ENCODE peak calls at places on chromosomes 7 and 10, in eight cellular contexts. One of them, this sample, is unnamed.

GRCh38 chr7:158488225-158488889 is 99.3 kb downstream of the PTPRN2 start:
- DNase-seq in small intestine: no peak
- DNase-seq in mammary epithelial cell: no peak
- DNase-seq in AG10803: no peak
- DNase-seq in mesenchymal stem cell: no peak
- DNase-seq in astrocyte of the spinal cord: no peak
- DNase-seq in CD8-positive, alpha-beta memory T cell: no peak
- DNase-seq in cardiac muscle cell: no peak
- DNase-seq in this sample: no peak

GRCh38 chr7:20236790-20237189 is 19.6 kb upstream of the MACC1 start:
- DNase-seq in mammary epithelial cell: peak; percentile 78
- DNase-seq in CD8-positive, alpha-beta memory T cell: no peak
- DNase-seq in astrocyte of the spinal cord: peak; percentile 22
- DNase-seq in cardiac muscle cell: no peak
- DNase-seq in AG10803: peak; percentile 77
- DNase-seq in small intestine: no peak
- DNase-seq in mesenchymal stem cell: no peak
- DNase-seq in this sample: no peak

GRCh38 chr7:130352335-130353074 is 7.9 kb downstream of the CPA5 start:
- DNase-seq in astrocyte of the spinal cord: peak; percentile 74
- DNase-seq in mammary epithelial cell: peak; percentile 57
- DNase-seq in small intestine: no peak
- DNase-seq in cardiac muscle cell: no peak
- DNase-seq in AG10803: peak; percentile 72
- DNase-seq in mesenchymal stem cell: peak; percentile 86
- DNase-seq in CD8-positive, alpha-beta memory T cell: no peak
- DNase-seq in this sample: peak; percentile 88

GRCh38 chr7:143285806-143286521 is 1.2 kb downstream of the TMEM139 start:
- DNase-seq in mammary epithelial cell: no peak
- DNase-seq in small intestine: no peak
- DNase-seq in astrocyte of the spinal cord: no peak
- DNase-seq in cardiac muscle cell: no peak
- DNase-seq in mesenchymal stem cell: no peak
- DNase-seq in AG10803: no peak
- DNase-seq in CD8-positive, alpha-beta memory T cell: no peak
- DNase-seq in this sample: no peak

GRCh38 chr10:86252573-86252972 is 114.0 kb downstream of the GRID1 start:
- DNase-seq in small intestine: no peak
- DNase-seq in CD8-positive, alpha-beta memory T cell: no peak
- DNase-seq in AG10803: no peak
- DNase-seq in cardiac muscle cell: no peak
- DNase-seq in astrocyte of the spinal cord: no peak
- DNase-seq in mammary epithelial cell: no peak
- DNase-seq in mesenchymal stem cell: no peak
- DNase-seq in this sample: no peak

GRCh38 chr7:42337225-42337905 is 100.4 kb upstream of the GLI3 start:
- DNase-seq in astrocyte of the spinal cord: no peak
- DNase-seq in mesenchymal stem cell: no peak
- DNase-seq in CD8-positive, alpha-beta memory T cell: no peak
- DNase-seq in mammary epithelial cell: no peak
- DNase-seq in small intestine: no peak
- DNase-seq in AG10803: no peak
- DNase-seq in cardiac muscle cell: no peak
- DNase-seq in this sample: no peak

GRCh38 chr7:98998821-98999725 is 120.7 kb downstream of the TRRAP start:
- DNase-seq in cardiac muscle cell: no peak
- DNase-seq in small intestine: peak; percentile 84
- DNase-seq in AG10803: peak; percentile 36
- DNase-seq in CD8-positive, alpha-beta memory T cell: no peak
- DNase-seq in mammary epithelial cell: no peak
- DNase-seq in astrocyte of the spinal cord: no peak
- DNase-seq in mesenchymal stem cell: no peak
- DNase-seq in this sample: no peak

GRCh38 chr10:26475448-26475847 is 37.3 kb downstream of the APBB1IP start:
- DNase-seq in small intestine: no peak
- DNase-seq in mesenchymal stem cell: no peak
- DNase-seq in CD8-positive, alpha-beta memory T cell: no peak
- DNase-seq in AG10803: no peak
- DNase-seq in mammary epithelial cell: no peak
- DNase-seq in astrocyte of the spinal cord: no peak
- DNase-seq in cardiac muscle cell: no peak
- DNase-seq in this sample: no peak

GRCh38 chr7:132571970-132572369 is 4.3 kb downstream of the PLXNA4 start:
- DNase-seq in mesenchymal stem cell: no peak
- DNase-seq in CD8-positive, alpha-beta memory T cell: no peak
- DNase-seq in mammary epithelial cell: no peak
- DNase-seq in astrocyte of the spinal cord: no peak
- DNase-seq in small intestine: no peak
- DNase-seq in AG10803: no peak
- DNase-seq in cardiac muscle cell: no peak
- DNase-seq in this sample: no peak

GRCh38 chr10:30631188-30631587 is 1.6 kb upstream of the LYZL2 start:
- DNase-seq in mammary epithelial cell: no peak
- DNase-seq in astrocyte of the spinal cord: no peak
- DNase-seq in AG10803: no peak
- DNase-seq in small intestine: no peak
- DNase-seq in CD8-positive, alpha-beta memory T cell: no peak
- DNase-seq in mesenchymal stem cell: no peak
- DNase-seq in cardiac muscle cell: no peak
- DNase-seq in this sample: no peak

GRCh38 chr7:33921216-33921938 is 16.0 kb downstream of the BMPER start:
- DNase-seq in AG10803: peak; percentile 84
- DNase-seq in astrocyte of the spinal cord: peak; percentile 15
- DNase-seq in mammary epithelial cell: no peak
- DNase-seq in cardiac muscle cell: no peak
- DNase-seq in mesenchymal stem cell: peak; percentile 48
- DNase-seq in CD8-positive, alpha-beta memory T cell: no peak
- DNase-seq in small intestine: no peak
- DNase-seq in this sample: peak; percentile 97
- H3K4me3 ChIP-seq in AG10803: no peak overlapping the region
- H3K4me3 ChIP-seq in astrocyte of the spinal cord: no peak overlapping the region
- H3K4me3 ChIP-seq in mammary epithelial cell: no peak overlapping the region
- H3K4me3 ChIP-seq in cardiac muscle cell: no peak overlapping the region
- H3K4me3 ChIP-seq in mesenchymal stem cell: peak overlapping the region; percentile 11
- H3K4me3 ChIP-seq in CD8-positive, alpha-beta memory T cell: no peak overlapping the region
- H3K4me3 ChIP-seq in small intestine: no peak overlapping the region
- H3K4me3 ChIP-seq in this sample: no peak overlapping the region

GRCh38 chr7:128934361-128935352 is 3.1 kb upstream of the IRF5 start:
- DNase-seq in astrocyte of the spinal cord: no peak
- DNase-seq in AG10803: no peak
- DNase-seq in small intestine: no peak
- DNase-seq in CD8-positive, alpha-beta memory T cell: no peak
- DNase-seq in mammary epithelial cell: no peak
- DNase-seq in cardiac muscle cell: no peak
- DNase-seq in mesenchymal stem cell: no peak
- DNase-seq in this sample: no peak
- H3K4me3 ChIP-seq in astrocyte of the spinal cord: no peak overlapping the region
- H3K4me3 ChIP-seq in AG10803: no peak overlapping the region
- H3K4me3 ChIP-seq in small intestine: no peak overlapping the region
- H3K4me3 ChIP-seq in CD8-positive, alpha-beta memory T cell: no peak overlapping the region
- H3K4me3 ChIP-seq in mammary epithelial cell: no peak overlapping the region
- H3K4me3 ChIP-seq in cardiac muscle cell: no peak overlapping the region
- H3K4me3 ChIP-seq in mesenchymal stem cell: no peak overlapping the region
- H3K4me3 ChIP-seq in this sample: no peak overlapping the region

GRCh38 chr7:95772771-95773581 is 622 bp downstream of the DYNC1I1 start:
- DNase-seq in AG10803: peak; percentile 4
- DNase-seq in mesenchymal stem cell: peak; percentile 34
- DNase-seq in mammary epithelial cell: peak; percentile 2
- DNase-seq in astrocyte of the spinal cord: peak; percentile 17
- DNase-seq in small intestine: no peak
- DNase-seq in cardiac muscle cell: peak; percentile 32
- DNase-seq in CD8-positive, alpha-beta memory T cell: no peak
- DNase-seq in this sample: peak; percentile 10
- H3K4me3 ChIP-seq in AG10803: peak overlapping the region; percentile 51
- H3K4me3 ChIP-seq in mesenchymal stem cell: peak overlapping the region; percentile 80
- H3K4me3 ChIP-seq in mammary epithelial cell: peak overlapping the region; percentile 47
- H3K4me3 ChIP-seq in astrocyte of the spinal cord: peak overlapping the region; percentile 54
- H3K4me3 ChIP-seq in small intestine: peak overlapping the region; percentile 20
- H3K4me3 ChIP-seq in cardiac muscle cell: peak overlapping the region; percentile 87
- H3K4me3 ChIP-seq in CD8-positive, alpha-beta memory T cell: no peak overlapping the region
- H3K4me3 ChIP-seq in this sample: peak overlapping the region; percentile 53

GRCh38 chr7:100897111-100897608 is 1.5 kb upstream of the ACHE start:
- DNase-seq in AG10803: no peak
- DNase-seq in mammary epithelial cell: no peak
- DNase-seq in astrocyte of the spinal cord: no peak
- DNase-seq in CD8-positive, alpha-beta memory T cell: no peak
- DNase-seq in mesenchymal stem cell: no peak
- DNase-seq in cardiac muscle cell: peak; percentile 56
- DNase-seq in small intestine: peak; percentile 64
- DNase-seq in this sample: no peak
- H3K4me3 ChIP-seq in AG10803: no peak overlapping the region
- H3K4me3 ChIP-seq in mammary epithelial cell: no peak overlapping the region
- H3K4me3 ChIP-seq in astrocyte of the spinal cord: no peak overlapping the region
- H3K4me3 ChIP-seq in CD8-positive, alpha-beta memory T cell: no peak overlapping the region
- H3K4me3 ChIP-seq in mesenchymal stem cell: no peak overlapping the region
- H3K4me3 ChIP-seq in cardiac muscle cell: peak overlapping the region; percentile 15
- H3K4me3 ChIP-seq in small intestine: peak overlapping the region; percentile 5
- H3K4me3 ChIP-seq in this sample: no peak overlapping the region

GRCh38 chr10:96721207-96721572 is 876 bp upstream of the PIK3AP1 start:
- DNase-seq in mammary epithelial cell: no peak
- DNase-seq in astrocyte of the spinal cord: no peak
- DNase-seq in CD8-positive, alpha-beta memory T cell: no peak
- DNase-seq in mesenchymal stem cell: no peak
- DNase-seq in AG10803: no peak
- DNase-seq in small intestine: no peak
- DNase-seq in cardiac muscle cell: no peak
- DNase-seq in this sample: no peak
- H3K4me3 ChIP-seq in mammary epithelial cell: no peak overlapping the region
- H3K4me3 ChIP-seq in astrocyte of the spinal cord: no peak overlapping the region
- H3K4me3 ChIP-seq in CD8-positive, alpha-beta memory T cell: peak overlapping the region; percentile 74
- H3K4me3 ChIP-seq in mesenchymal stem cell: no peak overlapping the region
- H3K4me3 ChIP-seq in AG10803: no peak overlapping the region
- H3K4me3 ChIP-seq in small intestine: no peak overlapping the region
- H3K4me3 ChIP-seq in cardiac muscle cell: no peak overlapping the region
- H3K4me3 ChIP-seq in this sample: no peak overlapping the region

DNA sequence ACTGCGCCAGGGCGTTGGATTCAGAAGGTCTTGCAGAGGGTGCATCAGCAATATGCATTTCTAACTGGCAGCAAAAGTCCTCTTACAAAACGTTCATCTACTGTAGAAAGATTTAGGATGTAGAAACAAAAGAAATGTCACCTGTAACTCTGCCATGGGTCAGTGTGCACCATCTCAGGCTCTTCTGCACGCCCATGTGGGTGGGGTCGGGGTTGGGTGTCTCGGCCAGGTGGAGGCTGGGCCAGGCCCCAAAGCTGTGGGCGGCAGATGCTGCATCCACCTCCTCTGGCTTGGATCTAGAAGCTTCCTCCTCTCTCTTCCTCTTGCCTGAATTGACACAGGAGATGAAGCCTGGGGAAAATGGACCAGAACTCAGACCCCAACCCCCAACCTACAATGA is 111.3 kb upstream of the PPP2R2D start:
- DNase-seq in mesenchymal stem cell: no peak
- DNase-seq in small intestine: no peak
- DNase-seq in astrocyte of the spinal cord: no peak
- DNase-seq in mammary epithelial cell: no peak
- DNase-seq in CD8-positive, alpha-beta memory T cell: no peak
- DNase-seq in AG10803: no peak
- DNase-seq in cardiac muscle cell: no peak
- DNase-seq in this sample: no peak
- H3K4me3 ChIP-seq in mesenchymal stem cell: no peak overlapping the region
- H3K4me3 ChIP-seq in small intestine: no peak overlapping the region
- H3K4me3 ChIP-seq in astrocyte of the spinal cord: no peak overlapping the region
- H3K4me3 ChIP-seq in mammary epithelial cell: no peak overlapping the region
- H3K4me3 ChIP-seq in CD8-positive, alpha-beta memory T cell: no peak overlapping the region
- H3K4me3 ChIP-seq in AG10803: no peak overlapping the region
- H3K4me3 ChIP-seq in cardiac muscle cell: no peak overlapping the region
- H3K4me3 ChIP-seq in this sample: no peak overlapping the region

GRCh38 chr7:2528481-2529095 is 9.0 kb downstream of the LFNG start:
- DNase-seq in mammary epithelial cell: no peak
- DNase-seq in mesenchymal stem cell: no peak
- DNase-seq in astrocyte of the spinal cord: no peak
- DNase-seq in CD8-positive, alpha-beta memory T cell: no peak
- DNase-seq in AG10803: no peak
- DNase-seq in small intestine: no peak
- DNase-seq in cardiac muscle cell: no peak
- DNase-seq in this sample: no peak

GRCh38 chr7:2527505-2528464 is 8.2 kb downstream of the LFNG start:
- DNase-seq in cardiac muscle cell: no peak
- DNase-seq in astrocyte of the spinal cord: peak; percentile 76
- DNase-seq in small intestine: peak; percentile 71
- DNase-seq in AG10803: peak; percentile 60
- DNase-seq in mesenchymal stem cell: peak; percentile 75
- DNase-seq in mammary epithelial cell: peak; percentile 52
- DNase-seq in CD8-positive, alpha-beta memory T cell: no peak
- DNase-seq in this sample: peak; percentile 70

GRCh38 chr7:2529161-2530075 is 9.8 kb downstream of the LFNG start:
- DNase-seq in cardiac muscle cell: no peak
- DNase-seq in astrocyte of the spinal cord: peak; percentile 60
- DNase-seq in mammary epithelial cell: no peak
- DNase-seq in CD8-positive, alpha-beta memory T cell: peak; percentile 59
- DNase-seq in mesenchymal stem cell: peak; percentile 63
- DNase-seq in AG10803: peak; percentile 61
- DNase-seq in small intestine: peak; percentile 48
- DNase-seq in this sample: peak; percentile 60

GRCh38 chr7:2526659-2527504 is 7.3 kb downstream of the LFNG start:
- DNase-seq in cardiac muscle cell: no peak
- DNase-seq in AG10803: no peak
- DNase-seq in small intestine: no peak
- DNase-seq in mesenchymal stem cell: no peak
- DNase-seq in mammary epithelial cell: no peak
- DNase-seq in CD8-positive, alpha-beta memory T cell: no peak
- DNase-seq in astrocyte of the spinal cord: no peak
- DNase-seq in this sample: no peak

DNA sequence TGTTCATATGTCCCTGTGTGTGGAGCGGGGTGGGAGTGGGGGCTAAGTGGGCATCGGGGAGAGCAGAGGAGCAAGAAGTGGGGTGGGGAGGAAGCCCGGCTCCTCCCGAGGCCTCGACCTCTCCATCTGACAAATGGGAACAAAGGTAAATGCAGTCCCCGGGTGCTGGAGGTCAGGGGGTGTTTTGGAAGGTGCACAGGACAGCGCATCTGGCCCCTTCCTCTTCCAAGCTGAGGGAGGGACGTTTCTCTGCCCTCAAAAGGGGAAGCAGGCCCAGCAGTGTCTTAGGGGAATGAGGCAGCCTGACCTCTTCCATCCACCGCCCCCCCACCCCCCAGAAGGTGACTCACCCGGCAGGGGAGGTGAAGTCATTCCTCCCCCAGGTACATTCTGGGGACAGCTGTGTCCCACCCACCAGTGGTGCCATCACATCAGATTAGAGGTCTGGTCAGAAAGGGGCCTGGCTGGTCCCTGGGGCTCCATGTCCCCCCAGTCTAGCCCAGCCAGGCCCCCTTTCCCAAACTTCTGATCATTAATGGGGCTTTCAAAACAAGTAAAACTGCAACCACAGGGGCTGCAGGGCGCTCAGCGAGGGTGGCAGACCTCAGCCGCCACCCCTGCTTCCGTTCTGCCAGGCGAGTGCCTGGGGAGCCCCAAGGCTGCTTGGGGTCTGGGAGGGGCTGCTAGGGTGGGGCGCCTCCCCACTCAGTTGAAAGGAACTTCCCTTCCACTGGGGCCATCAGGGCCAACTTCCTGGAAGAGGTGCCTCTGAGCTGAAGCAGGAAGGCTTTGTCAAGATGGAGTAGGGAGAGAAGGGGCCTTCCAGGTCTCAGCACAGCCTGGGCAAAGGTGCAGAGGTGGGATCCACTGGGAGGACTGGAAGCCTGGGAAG is 10.7 kb downstream of the LFNG start:
- DNase-seq in AG10803: no peak
- DNase-seq in cardiac muscle cell: no peak
- DNase-seq in astrocyte of the spinal cord: no peak
- DNase-seq in small intestine: peak; percentile 57
- DNase-seq in CD8-positive, alpha-beta memory T cell: peak; percentile 87
- DNase-seq in mammary epithelial cell: no peak
- DNase-seq in mesenchymal stem cell: no peak
- DNase-seq in this sample: no peak
- H3K4me3 ChIP-seq in AG10803: no peak overlapping the region
- H3K4me3 ChIP-seq in cardiac muscle cell: no peak overlapping the region
- H3K4me3 ChIP-seq in astrocyte of the spinal cord: no peak overlapping the region
- H3K4me3 ChIP-seq in small intestine: no peak overlapping the region
- H3K4me3 ChIP-seq in CD8-positive, alpha-beta memory T cell: peak overlapping the region; percentile 53
- H3K4me3 ChIP-seq in mammary epithelial cell: no peak overlapping the region
- H3K4me3 ChIP-seq in mesenchymal stem cell: no peak overlapping the region
- H3K4me3 ChIP-seq in this sample: no peak overlapping the region